ENCODE peak calls at places on chromosomes 4 and X, in five cellular contexts. S is heart left ventricle, C is thyroid gland, Q is stomach, U is tibial nerve. D is an unnamed sample.

GRCh38 chr4:38003102-38003501 is 42.9 kb downstream of the PTTG2 start:
- DNase-seq in S (no peak), C (no peak), Q (no peak), U (no peak), D (no peak)

GRCh38 chr4:165415910-165416309 is 37.1 kb downstream of the CPE start:
- DNase-seq in S (no peak), C (peak; percentile 81), Q (no peak), U (no peak), D (no peak)

GRCh38 chr4:71186566-71187398 is 152.0 kb upstream of the SLC4A4 start:
- DNase-seq in S (peak; percentile 77), C (peak; percentile 80), Q (peak; percentile 71), U (no peak), D (peak; percentile 24)

GRCh38 chr4:24745172-24745895 is 50.0 kb upstream of the SOD3 start:
- DNase-seq in S (no peak), C (no peak), Q (no peak), U (no peak), D (no peak)

GRCh38 chrX:13716905-13717304 is 17.5 kb downstream of the TRAPPC2 start:
- DNase-seq in S (no peak), C (peak; percentile 12), Q (no peak), U (no peak), D (no peak)

GRCh38 chr4:11768251-11768972 is 339.7 kb upstream of the HS3ST1 start:
- DNase-seq in S (no peak), C (no peak), Q (no peak), U (no peak), D (no peak)

GRCh38 chrX:3950373-3950772 is 236.9 kb upstream of the PRKX start:
- DNase-seq in S (no peak), C (no peak), Q (no peak), U (no peak), D (no peak)

GRCh38 chr4:80049402-80049801 is 23.6 kb downstream of the ANTXR2 start:
- DNase-seq in S (no peak), C (no peak), Q (no peak), U (no peak), D (no peak)

GRCh38 chrX:109732319-109732779 is 708 bp downstream of the ACSL4 start:
- DNase-seq in S (no peak), C (no peak), Q (no peak), U (no peak), D (peak; percentile 11)

GRCh38 chrX:45806410-45807121 is 605.9 kb upstream of the DIPK2B start:
- DNase-seq in S (no peak), C (no peak), Q (no peak), U (no peak), D (no peak)

GRCh38 chr4:173752610-173753009 is 222.6 kb upstream of the HAND2 start:
- DNase-seq in S (no peak), C (no peak), Q (no peak), U (no peak), D (no peak)

GRCh38 chr4:184347251-184348239 is 126.8 kb downstream of the IRF2 start:
- DNase-seq in S (peak; percentile 61), C (peak; percentile 46), Q (peak; percentile 80), U (peak; percentile 49), D (peak; percentile 84)

GRCh38 chr4:81366786-81367185 is 104.9 kb downstream of the RASGEF1B start:
- DNase-seq in S (no peak), C (no peak), Q (no peak), U (no peak), D (no peak)

GRCh38 chrX:129846686-129847085 is 3.0 kb upstream of the ZDHHC9 start:
- DNase-seq in S (no peak), C (no peak), Q (no peak), U (no peak), D (no peak)

GRCh38 chrX:87664381-87664780 is 146.8 kb downstream of the KLHL4 start:
- DNase-seq in S (no peak), C (no peak), Q (no peak), U (no peak), D (no peak)

GRCh38 chr4:153269223-153269990 is 65.2 kb downstream of the TRIM2 start:
- DNase-seq in S (no peak), C (no peak), Q (no peak), U (no peak), D (no peak)

GRCh38 chrX:47361538-47362511 is 8.6 kb upstream of the ZNF157 start:
- DNase-seq in S (peak; percentile 81), C (peak; percentile 88), Q (peak; percentile 61), U (peak; percentile 50), D (peak; percentile 93)
- H3K4me3 ChIP-seq in S (no peak overlapping the region), C (no peak overlapping the region), Q (peak overlapping the region; percentile 29), U (peak overlapping the region; percentile 24), D (no peak overlapping the region)

DNA sequence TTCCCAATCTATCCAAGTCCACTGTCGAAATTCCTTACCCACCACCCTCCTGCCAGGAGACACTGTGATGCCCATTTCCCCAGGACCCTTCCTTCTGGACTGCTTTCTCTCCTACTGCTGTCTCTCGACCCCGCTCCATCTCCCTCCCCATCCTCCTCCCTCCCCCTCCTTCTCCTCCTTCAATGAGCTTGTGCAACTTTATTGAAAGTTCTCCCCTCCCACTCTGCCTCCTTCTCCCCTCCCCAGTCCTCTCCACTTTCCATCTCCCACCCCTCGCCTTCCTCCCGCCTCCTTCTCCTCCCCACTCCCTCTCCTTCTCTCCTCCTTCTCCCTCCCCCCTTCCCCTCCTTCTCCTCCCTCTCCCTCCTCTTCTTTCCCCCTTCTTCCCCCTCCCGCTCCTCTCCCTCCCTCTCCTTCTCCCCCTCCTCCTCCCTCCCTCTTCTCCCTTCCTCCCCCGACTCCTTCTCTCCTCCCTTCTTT is 116.6 kb upstream of the FAT1 start:
- DNase-seq in S (peak; percentile 34), C (no peak), Q (no peak), U (peak; percentile 82), D (no peak)
- TF ChIP-seq POLR2A in S (no peak), C (no peak), Q (no peak), U (no peak), D (no peak)

DNA sequence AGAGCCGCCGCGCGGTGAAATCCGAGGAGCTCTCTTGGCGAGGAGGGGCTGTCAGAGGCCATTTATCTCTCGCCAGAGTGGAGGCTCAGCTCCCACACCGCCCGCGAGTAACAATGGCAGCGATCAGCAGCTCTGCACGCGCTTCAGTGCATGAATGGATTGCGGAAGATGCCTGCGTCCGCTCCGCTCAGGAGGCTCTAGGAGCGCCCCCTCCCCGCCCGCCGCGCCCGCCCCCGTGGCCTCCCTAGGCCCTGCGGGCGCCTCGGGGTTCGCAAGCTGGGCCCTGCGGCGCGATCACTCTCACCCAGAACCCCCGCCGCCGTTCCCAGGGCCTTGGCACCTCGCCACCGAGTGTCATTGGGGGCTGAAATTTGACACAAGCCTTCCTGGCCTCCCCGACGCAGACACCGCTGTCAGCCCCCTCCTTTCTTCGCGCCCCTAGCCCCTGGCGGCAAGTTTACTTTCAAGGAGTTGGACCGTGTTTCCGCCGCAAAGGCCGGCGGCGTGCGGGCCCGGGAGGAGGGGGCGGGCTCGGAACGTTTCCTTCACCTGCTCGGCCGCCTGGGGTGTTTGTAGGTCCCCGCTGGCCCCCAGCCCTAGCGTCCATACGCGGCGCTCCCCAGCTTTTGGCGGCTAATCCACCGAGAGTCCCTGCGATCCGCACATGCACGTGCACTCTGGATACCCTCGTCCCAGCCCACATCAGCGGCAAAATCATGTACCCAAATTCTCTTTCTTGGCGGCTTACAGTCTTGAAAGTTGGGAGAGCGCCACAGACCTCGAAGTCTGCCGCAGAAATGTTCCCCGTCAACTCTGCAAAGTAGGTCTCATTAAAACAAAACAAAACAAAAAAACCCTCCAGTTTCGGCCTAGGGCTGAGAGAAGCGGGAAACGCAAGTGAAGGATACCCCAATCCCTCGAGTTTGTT is 49.0 kb upstream of the BCOR start:
- DNase-seq in S (peak; percentile 51), C (peak; percentile 63), Q (no peak), U (no peak), D (no peak)
- H3K4me3 ChIP-seq in S (peak overlapping the region; percentile 34), C (no peak overlapping the region), Q (peak overlapping the region; percentile 47), U (peak overlapping the region; percentile 37), D (no peak overlapping the region)

GRCh38 chr4:123397276-123398150 is 918 bp downstream of the SPRY1 start:
- DNase-seq in S (peak; percentile 57), C (peak; percentile 67), Q (peak; percentile 62), U (peak; percentile 26), D (peak; percentile 43)

GRCh38 chr4:123398151-123398802 is 1.7 kb downstream of the SPRY1 start:
- DNase-seq in S (peak; percentile 75), C (peak; percentile 76), Q (peak; percentile 82), U (peak; percentile 33), D (peak; percentile 61)

GRCh38 chr4:123399638-123400358 is 3.2 kb downstream of the SPRY1 start:
- DNase-seq in S (no peak), C (no peak), Q (no peak), U (peak; percentile 28), D (no peak)

GRCh38 chr4:123396294-123397275 is at the start of gene SPRY1:
- DNase-seq in S (peak; percentile 93), C (peak; percentile 92), Q (peak; percentile 91), U (peak; percentile 87), D (peak; percentile 88)

GRCh38 chr4:123398803-123399637 is 2.4 kb downstream of the SPRY1 start:
- DNase-seq in S (peak; percentile 66), C (peak; percentile 63), Q (peak; percentile 60), U (peak; percentile 53), D (peak; percentile 49)
- TF ChIP-seq POLR2A in S (no peak), C (no peak), Q (no peak), U (no peak), D (peak; percentile 16)

GRCh38 chr4:121192013-121192412 is 27.9 kb upstream of the TNIP3 start:
- DNase-seq in S (no peak), C (no peak), Q (no peak), U (no peak), D (no peak)

GRCh38 chr4:121190389-121190788 is 26.3 kb upstream of the TNIP3 start:
- DNase-seq in S (no peak), C (no peak), Q (no peak), U (no peak), D (no peak)

GRCh38 chr4:121192500-121192899 is 28.4 kb upstream of the TNIP3 start:
- DNase-seq in S (no peak), C (no peak), Q (no peak), U (no peak), D (no peak)

GRCh38 chr4:121189811-121190210 is 25.7 kb upstream of the TNIP3 start:
- DNase-seq in S (no peak), C (no peak), Q (no peak), U (no peak), D (no peak)

GRCh38 chr4:121191351-121191750 is 27.2 kb upstream of the TNIP3 start:
- DNase-seq in S (no peak), C (no peak), Q (no peak), U (no peak), D (no peak)
- H3K4me3 ChIP-seq in S (no peak overlapping the region), C (no peak overlapping the region), Q (no peak overlapping the region), U (no peak overlapping the region), D (no peak overlapping the region)

DNA sequence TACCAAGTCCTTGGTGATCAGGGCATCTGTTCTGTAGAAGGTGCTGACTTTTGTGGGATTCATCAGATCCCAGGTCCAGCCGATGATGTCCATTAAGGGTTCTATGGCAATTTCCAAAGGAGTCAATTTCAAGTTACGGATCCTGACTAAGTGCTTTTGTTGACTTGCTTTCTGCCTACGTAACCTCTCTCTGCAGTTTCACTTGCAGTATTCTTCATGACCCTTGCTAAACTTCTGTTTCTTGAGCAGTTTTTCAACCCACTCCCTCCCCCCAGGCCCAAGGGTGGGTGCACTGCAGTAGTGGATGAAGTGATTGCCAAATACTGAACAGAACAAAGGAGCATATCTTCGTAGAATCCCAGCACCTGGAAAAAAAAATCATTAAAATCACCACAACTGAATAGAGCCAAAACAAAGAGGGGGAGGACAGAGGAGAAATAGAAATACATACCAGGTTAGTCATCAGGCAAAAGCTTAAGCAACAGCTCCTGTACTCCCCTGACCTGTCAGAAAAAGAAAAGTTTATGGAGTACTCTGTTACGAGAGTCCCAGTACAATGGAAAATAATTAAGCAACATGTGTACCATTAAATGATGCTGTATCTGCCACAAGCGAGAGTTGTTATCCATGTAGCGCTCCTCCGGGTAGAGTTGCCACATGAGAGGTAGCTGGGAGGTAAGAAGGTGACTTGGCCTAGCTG is 5.8 kb downstream of the CMC4 start:
- DNase-seq in S (no peak), C (no peak), Q (no peak), U (no peak), D (no peak)
- TF ChIP-seq POLR2A in S (no peak), C (no peak), Q (no peak), U (no peak), D (no peak)